ENCODE peak calls at places on chromosomes 5 and 9, in seven cellular contexts. E is left ventricle myocardium inferior, N is Panc1, P is stomach, T is gastrocnemius medialis, H is endodermal cell, D is ovary. Y is an unnamed sample.

GRCh38 chr5:136814621-136815378 is 449.5 kb upstream of the TRPC7 start:
- DNase-seq in E (no peak), N (no peak), P (no peak), T (no peak), H (no peak), D (no peak), Y (no peak)

GRCh38 chr5:1512541-1513291 is 11.0 kb downstream of the LPCAT1 start:
- DNase-seq in E (peak; percentile 10), N (no peak), P (peak; percentile 23), T (peak; percentile 7), H (peak; percentile 36), D (peak; percentile 7), Y (no peak)

GRCh38 chr9:95857122-95857521 is 18.4 kb upstream of the ERCC6L2 start:
- DNase-seq in E (no peak), N (no peak), P (no peak), T (no peak), H (peak; percentile 50), D (no peak), Y (no peak)

GRCh38 chr5:154421868-154422267 is 23.9 kb upstream of the SAP30L start:
- DNase-seq in E (no peak), N (no peak), P (no peak), T (no peak), H (peak; percentile 81), D (no peak), Y (no peak)

GRCh38 chr9:89247431-89248370 is 63.3 kb upstream of the CKS2 start:
- DNase-seq in E (no peak), N (no peak), P (no peak), T (no peak), H (peak; percentile 77), D (no peak), Y (no peak)

GRCh38 chr5:107361945-107362344 is 308.8 kb downstream of the EFNA5 start:
- DNase-seq in E (no peak), N (no peak), P (no peak), T (peak; percentile 47), H (no peak), D (no peak), Y (no peak)

GRCh38 chr5:136212252-136212721 is 19.3 kb upstream of the SMIM32 start:
- DNase-seq in E (peak; percentile 49), N (peak; percentile 57), P (peak; percentile 64), T (peak; percentile 20), H (peak; percentile 86), D (peak; percentile 65), Y (no peak)

GRCh38 chr5:16931334-16932110 is 4.6 kb downstream of the MYO10 start:
- DNase-seq in E (no peak), N (no peak), P (peak; percentile 84), T (no peak), H (no peak), D (no peak), Y (no peak)

GRCh38 chr9:22005083-22005699 is 3.9 kb downstream of the CDKN2B start:
- DNase-seq in E (no peak), N (no peak), P (no peak), T (no peak), H (peak; percentile 79), D (no peak), Y (no peak)

GRCh38 chr5:132825824-132826391 is 4.5 kb downstream of the SHROOM1 start:
- DNase-seq in E (no peak), N (no peak), P (no peak), T (no peak), H (peak; percentile 81), D (no peak), Y (no peak)

GRCh38 chr5:6805835-6806234 is 92.6 kb downstream of the TENT4A start:
- DNase-seq in E (no peak), N (no peak), P (no peak), T (no peak), H (no peak), D (no peak), Y (no peak)

DNA sequence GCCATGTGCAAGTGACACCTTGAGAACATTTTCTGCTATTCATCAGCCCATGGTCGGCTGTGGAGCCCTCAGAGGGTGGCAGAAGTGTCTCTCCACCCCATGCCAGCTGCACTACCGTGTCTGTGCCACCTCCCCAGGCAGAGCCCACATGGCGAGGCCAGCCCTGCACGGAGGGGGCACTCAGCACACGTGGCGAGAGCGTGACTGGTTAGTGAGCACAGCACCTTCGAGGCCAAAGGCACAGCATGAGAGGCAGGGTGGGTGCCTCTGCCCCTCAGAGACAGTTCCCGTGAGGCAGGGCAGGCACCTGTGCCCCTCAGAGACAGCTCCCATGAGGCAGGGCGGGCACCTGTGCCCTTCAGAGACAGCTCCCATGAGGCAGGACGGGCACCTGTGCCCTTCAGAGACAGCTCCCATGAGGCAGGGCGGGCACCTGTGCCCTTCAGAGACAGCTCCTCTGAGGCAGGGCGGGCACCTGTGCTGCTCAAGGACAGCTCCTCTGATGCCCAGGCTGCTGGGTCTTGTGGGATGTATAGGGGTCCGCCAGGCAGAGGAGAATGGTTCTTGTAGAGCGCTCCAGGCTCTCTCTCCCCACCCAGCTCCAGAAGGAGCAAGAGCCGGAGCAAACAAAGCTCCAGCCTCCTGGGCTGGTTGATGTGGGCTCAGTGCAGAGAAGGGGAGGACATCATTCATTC is 179.8 kb upstream of the PPP1R26 start:
- DNase-seq in E (no peak), N (no peak), P (no peak), T (no peak), H (no peak), D (no peak), Y (no peak)
- H3K4me1 ChIP-seq in E (no peaks in the 10 kb centered on the region), N (no peaks in the 10 kb centered on the region), P (no peaks in the 10 kb centered on the region), T (no peaks in the 10 kb centered on the region), H (peaks cover 18% of the 10 kb centered on the region), D (no peaks in the 10 kb centered on the region), Y (no peaks in the 10 kb centered on the region)

GRCh38 chr5:128092144-128092543 is 8.6 kb downstream of the SLC12A2 start:
- DNase-seq in E (no peak), N (no peak), P (no peak), T (no peak), H (no peak), D (no peak), Y (no peak)
- TF ChIP-seq CTCF in E (no peak), N (no peak), P (no peak), T (no peak), H (peak; percentile 49), D (no peak), Y (no peak)

GRCh38 chr5:123916331-123917121 is 404.5 kb downstream of the CSNK1G3 start:
- DNase-seq in E (no peak), N (peak; percentile 12), P (no peak), T (no peak), H (no peak), D (no peak), Y (no peak)

GRCh38 chr5:123921193-123921592 is 409.2 kb downstream of the CSNK1G3 start:
- DNase-seq in E (no peak), N (no peak), P (no peak), T (no peak), H (no peak), D (no peak), Y (no peak)
- H3K4me1 ChIP-seq in E (peaks cover 10% of the 10 kb centered on the region), N (peaks cover 5% of the 10 kb centered on the region), P (no peaks in the 10 kb centered on the region), T (peaks cover 12% of the 10 kb centered on the region), H (no peaks in the 10 kb centered on the region), D (no peaks in the 10 kb centered on the region), Y (peaks cover 3% of the 10 kb centered on the region)

GRCh38 chr9:123099042-123099441 is 65.6 kb downstream of the GPR21 start:
- DNase-seq in E (no peak), N (no peak), P (no peak), T (no peak), H (no peak), D (no peak), Y (no peak)

GRCh38 chr9:123105490-123105889 is 72.0 kb downstream of the GPR21 start:
- DNase-seq in E (no peak), N (no peak), P (no peak), T (no peak), H (no peak), D (no peak), Y (no peak)

GRCh38 chr9:123099548-123099947 is 66.1 kb downstream of the GPR21 start:
- DNase-seq in E (no peak), N (no peak), P (no peak), T (no peak), H (no peak), D (no peak), Y (no peak)

GRCh38 chr9:123104807-123105206 is 71.3 kb downstream of the GPR21 start:
- DNase-seq in E (no peak), N (no peak), P (no peak), T (no peak), H (no peak), D (no peak), Y (no peak)

DNA sequence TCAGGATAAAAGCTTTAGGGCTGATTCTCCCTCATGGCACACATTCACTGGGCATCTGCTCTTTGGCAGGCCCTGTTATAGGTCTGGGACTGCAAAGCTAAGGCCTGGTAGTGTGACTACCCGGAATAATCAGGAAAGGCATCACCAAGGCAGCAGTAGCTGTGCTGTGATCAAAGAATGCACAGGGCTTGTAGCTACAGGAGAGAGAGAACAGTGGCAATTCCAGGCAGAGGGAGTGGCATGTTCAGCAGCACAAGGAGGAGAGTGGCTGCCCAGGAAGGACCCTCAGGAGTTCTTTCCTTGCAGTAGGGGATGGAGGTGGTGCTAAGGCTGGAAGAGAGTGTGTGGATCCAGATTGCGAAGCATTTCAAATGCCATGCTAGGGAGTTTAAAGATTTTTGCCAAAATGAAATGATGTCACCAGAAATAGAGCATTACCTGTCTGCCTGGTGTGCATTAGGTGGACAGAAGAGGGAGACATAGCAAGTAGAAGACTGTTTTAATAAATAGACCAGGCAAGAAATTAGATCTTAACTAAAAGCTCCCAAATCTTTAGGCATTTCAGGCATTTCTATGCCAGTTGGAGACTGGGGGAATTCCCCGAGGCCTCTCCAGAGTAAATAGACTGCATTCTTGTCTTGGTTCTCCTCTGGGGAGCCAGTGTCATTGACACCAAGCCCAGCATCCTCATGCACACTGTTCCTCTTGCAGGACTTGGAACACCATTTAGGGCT is 69.1 kb downstream of the GPR21 start:
- DNase-seq in E (no peak), N (no peak), P (no peak), T (no peak), H (no peak), D (no peak), Y (no peak)
- TF ChIP-seq CTCF in E (peak; percentile 33), N (no peak), P (no peak), T (no peak), H (peak; percentile 51), D (no peak), Y (peak; percentile 18)

GRCh38 chr5:158245513-158245912 is 386.6 kb upstream of the CLINT1 start:
- DNase-seq in E (no peak), N (no peak), P (no peak), T (no peak), H (no peak), D (no peak), Y (no peak)
- H3K4me1 ChIP-seq in E (no peaks in the 10 kb centered on the region), N (no peaks in the 10 kb centered on the region), P (no peaks in the 10 kb centered on the region), T (no peaks in the 10 kb centered on the region), H (no peaks in the 10 kb centered on the region), D (no peaks in the 10 kb centered on the region), Y (no peaks in the 10 kb centered on the region)